ENCODE peak calls at places on chromosome 5, in four cellular contexts. I is heart left ventricle; N is activated CD8-positive, alpha-beta T cell treated with anti-CD3 and anti-CD28 coated beads for 36 hours; T is SK-N-SH. K is an unnamed sample.

GRCh38 chr5:41815663-41816062 is 54.6 kb downstream of the OXCT1 start:
- DNase-seq in I (no peak), N (no peak), T (no peak), K (no peak)

GRCh38 chr5:34703767-34704324 is 47.7 kb downstream of the RAI14 start:
- DNase-seq in I (no peak), N (no peak), T (no peak), K (no peak)

GRCh38 chr5:52846443-52846842 is 58.7 kb downstream of the ITGA1 start:
- DNase-seq in I (no peak), N (no peak), T (no peak), K (no peak)

GRCh38 chr5:143214890-143215289 is 188.6 kb downstream of the NR3C1 start:
- DNase-seq in I (no peak), N (no peak), T (no peak), K (no peak)

GRCh38 chr5:139578348-139578724 is 17.2 kb downstream of the UBE2D2 start:
- DNase-seq in I (no peak), N (no peak), T (no peak), K (no peak)

GRCh38 chr5:16749626-16750025 is 132.8 kb upstream of the RETREG1 start:
- DNase-seq in I (no peak), N (no peak), T (no peak), K (no peak)

GRCh38 chr5:155827949-155828348 is 499.0 kb upstream of the SGCD start:
- DNase-seq in I (no peak), N (no peak), T (no peak), K (no peak)

GRCh38 chr5:99104538-99105132 is 175.8 kb upstream of the CHD1 start:
- DNase-seq in I (no peak), N (no peak), T (peak), K (no peak)

GRCh38 chr5:161857358-161857757 is 9.4 kb downstream of the GABRA1 start:
- DNase-seq in I (no peak), N (no peak), T (no peak), K (no peak)

GRCh38 chr5:78653031-78653430 is 4.5 kb upstream of the LHFPL2 start:
- DNase-seq in I (no peak), N (no peak), T (no peak), K (no peak)

GRCh38 chr5:77218263-77218662 is 7.8 kb downstream of the PDE8B start:
- DNase-seq in I (no peak), N (no peak), T (peak), K (no peak)

GRCh38 chr5:123125953-123126352 is 36.9 kb downstream of the PRDM6 start:
- DNase-seq in I (no peak), N (no peak), T (no peak), K (no peak)

GRCh38 chr5:35608881-35609779 is 8.5 kb upstream of the SPEF2 start:
- DNase-seq in I (no peak), N (no peak), T (no peak), K (no peak)

GRCh38 chr5:73558950-73559349 is 6.5 kb downstream of the ANKRA2 start:
- DNase-seq in I (no peak), N (no peak), T (no peak), K (no peak)
- TF ChIP-seq CTCF in I (no peak), N (no peak), T (no peak), K (no peak)

DNA sequence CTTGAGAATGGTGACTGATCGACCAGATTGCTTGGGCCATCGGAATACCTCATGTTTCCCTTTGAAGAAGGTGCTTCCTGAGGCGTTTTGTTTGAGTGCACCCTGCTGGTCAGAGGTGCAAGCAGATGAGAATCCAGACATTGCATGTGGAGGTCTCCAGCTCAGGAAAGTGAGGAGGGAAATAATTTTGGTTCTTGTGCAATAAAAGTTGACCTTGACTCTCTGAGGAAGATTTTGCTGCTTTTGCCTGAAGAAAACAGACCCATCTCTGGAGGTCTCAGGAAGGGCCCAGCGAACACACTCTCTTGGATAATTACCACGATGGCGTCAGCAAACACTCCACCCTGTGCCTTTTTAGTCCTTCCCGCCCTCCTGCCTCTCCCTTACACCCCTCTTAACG is 69.7 kb downstream of the GRAMD2B start:
- DNase-seq in I (no peak), N (no peak), T (no peak), K (no peak)
- TF ChIP-seq CTCF in I (no peak), N (no peak), T (peak), K (no peak)

GRCh38 chr5:170920196-170920595 is 58.4 kb downstream of the RANBP17 start:
- DNase-seq in I (no peak), N (no peak), T (no peak), K (no peak)

GRCh38 chr5:170913573-170913972 is 51.8 kb downstream of the RANBP17 start:
- DNase-seq in I (no peak), N (no peak), T (no peak), K (no peak)

GRCh38 chr5:170917113-170917512 is 55.3 kb downstream of the RANBP17 start:
- DNase-seq in I (no peak), N (no peak), T (no peak), K (no peak)
- TF ChIP-seq CTCF in I (no peak), N (no peak), T (peak), K (no peak)

GRCh38 chr5:180831139-180832080 is 28.8 kb upstream of the MGAT1 start:
- DNase-seq in I (peak), N (peak), T (peak), K (peak)
- TF ChIP-seq CTCF in I (no peak), N (no peak), T (no peak), K (peak)

GRCh38 chr5:65481635-65482271 is at the start of gene ADAMTS6:
- DNase-seq in I (peak), N (peak), T (peak), K (peak)

GRCh38 chr5:65482727-65483473 is 1.2 kb upstream of the ADAMTS6 start:
- DNase-seq in I (no peak), N (peak), T (peak), K (no peak)

GRCh38 chr5:65485405-65485804 is 3.7 kb upstream of the ADAMTS6 start:
- DNase-seq in I (no peak), N (no peak), T (no peak), K (peak)

GRCh38 chr5:65482280-65482726 is 583 bp upstream of the ADAMTS6 start:
- DNase-seq in I (no peak), N (no peak), T (peak), K (no peak)

DNA sequence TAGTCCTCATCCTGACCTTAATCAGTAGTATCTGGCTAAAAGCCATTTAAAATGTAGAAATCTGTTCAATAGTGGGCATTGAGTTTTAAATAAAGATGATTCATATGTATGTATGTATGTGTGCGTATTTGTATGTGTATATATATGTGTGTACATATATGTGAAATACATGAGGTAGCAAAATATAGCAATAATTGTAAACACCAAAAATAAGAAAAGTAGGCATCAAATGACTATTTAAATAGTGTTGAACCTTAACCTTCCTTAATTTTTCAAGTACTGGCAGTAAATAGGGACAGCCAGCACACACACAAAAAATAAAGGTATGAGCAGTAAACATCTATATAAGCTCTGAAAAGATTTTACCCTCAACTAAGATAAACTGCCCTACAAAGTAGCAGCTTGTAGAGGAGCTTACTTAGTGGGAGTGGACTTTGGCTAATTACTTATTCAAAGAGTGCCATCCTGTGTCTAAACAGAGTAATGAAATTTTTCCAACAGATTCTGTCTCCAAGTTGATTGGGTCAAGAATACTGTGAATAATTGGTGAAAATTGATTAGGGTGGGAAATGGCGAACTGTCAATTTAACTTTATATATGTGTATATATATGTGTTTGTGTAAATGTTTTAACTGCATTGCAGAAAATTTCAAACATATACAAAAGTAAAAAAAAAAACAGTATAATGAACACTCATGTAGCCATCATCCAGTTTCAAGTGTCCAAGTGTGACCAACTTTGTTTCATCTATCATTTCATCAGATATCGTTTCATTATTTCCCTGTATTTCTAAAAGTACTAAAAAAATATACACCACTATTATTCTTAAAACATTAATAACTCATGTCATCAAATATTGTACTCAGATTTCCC is 2.0 kb upstream of the ADAMTS6 start:
- DNase-seq in I (no peak), N (no peak), T (peak), K (no peak)
- TF ChIP-seq CTCF in I (peak), N (peak), T (peak), K (peak)

K was measured in spleen.